ENCODE peak calls at places on chromosomes 3 and 15, in seven cellular contexts. One of them, this sample, is unnamed.

GRCh38 chr15:29008846-29009245 is 123.1 kb downstream of the APBA2 start:
- DNase-seq in cardiac fibroblast: no peak
- DNase-seq in body of pancreas: no peak
- DNase-seq in PC-3: no peak
- DNase-seq in CD8-positive, alpha-beta T cell: no peak
- DNase-seq in GM23338: no peak
- DNase-seq in coronary artery: peak; percentile 45
- DNase-seq in this sample: no peak

GRCh38 chr15:100043732-100044131 is 298.0 kb downstream of the ADAMTS17 start:
- DNase-seq in CD8-positive, alpha-beta T cell: no peak
- DNase-seq in PC-3: no peak
- DNase-seq in GM23338: no peak
- DNase-seq in cardiac fibroblast: no peak
- DNase-seq in body of pancreas: no peak
- DNase-seq in coronary artery: peak; percentile 31
- DNase-seq in this sample: no peak

GRCh38 chr3:97687734-97688133 is 76.8 kb upstream of the ARL6 start:
- DNase-seq in PC-3: peak; percentile 6
- DNase-seq in CD8-positive, alpha-beta T cell: no peak
- DNase-seq in cardiac fibroblast: no peak
- DNase-seq in GM23338: peak; percentile 75
- DNase-seq in body of pancreas: no peak
- DNase-seq in coronary artery: no peak
- DNase-seq in this sample: no peak

GRCh38 chr3:193884652-193885051 is 251.3 kb upstream of the HES1 start:
- DNase-seq in CD8-positive, alpha-beta T cell: no peak
- DNase-seq in GM23338: no peak
- DNase-seq in body of pancreas: no peak
- DNase-seq in cardiac fibroblast: no peak
- DNase-seq in PC-3: no peak
- DNase-seq in coronary artery: no peak
- DNase-seq in this sample: no peak

GRCh38 chr3:113111308-113111707 is 100.0 kb upstream of the BOC start:
- DNase-seq in PC-3: peak; percentile 68
- DNase-seq in CD8-positive, alpha-beta T cell: no peak
- DNase-seq in body of pancreas: no peak
- DNase-seq in GM23338: no peak
- DNase-seq in coronary artery: no peak
- DNase-seq in cardiac fibroblast: no peak
- DNase-seq in this sample: no peak

GRCh38 chr3:31629054-31629453 is 96.3 kb downstream of the STT3B start:
- DNase-seq in CD8-positive, alpha-beta T cell: no peak
- DNase-seq in GM23338: no peak
- DNase-seq in PC-3: no peak
- DNase-seq in coronary artery: no peak
- DNase-seq in cardiac fibroblast: no peak
- DNase-seq in body of pancreas: no peak
- DNase-seq in this sample: no peak

GRCh38 chr3:16768956-16769355 is 115.8 kb upstream of the PLCL2 start:
- DNase-seq in coronary artery: no peak
- DNase-seq in PC-3: peak; percentile 21
- DNase-seq in CD8-positive, alpha-beta T cell: no peak
- DNase-seq in body of pancreas: no peak
- DNase-seq in GM23338: peak; percentile 21
- DNase-seq in cardiac fibroblast: peak; percentile 42
- DNase-seq in this sample: no peak

GRCh38 chr3:124207873-124208473 is 216.0 kb upstream of the ROPN1 start:
- DNase-seq in cardiac fibroblast: no peak
- DNase-seq in PC-3: no peak
- DNase-seq in body of pancreas: no peak
- DNase-seq in coronary artery: no peak
- DNase-seq in GM23338: no peak
- DNase-seq in CD8-positive, alpha-beta T cell: no peak
- DNase-seq in this sample: no peak

GRCh38 chr3:149231876-149232275 is 10.2 kb upstream of the CP start:
- DNase-seq in GM23338: no peak
- DNase-seq in CD8-positive, alpha-beta T cell: no peak
- DNase-seq in coronary artery: no peak
- DNase-seq in body of pancreas: no peak
- DNase-seq in cardiac fibroblast: no peak
- DNase-seq in PC-3: no peak
- DNase-seq in this sample: no peak

GRCh38 chr3:187946031-187946691 is 200.9 kb upstream of the BCL6 start:
- DNase-seq in GM23338: no peak
- DNase-seq in body of pancreas: no peak
- DNase-seq in coronary artery: no peak
- DNase-seq in CD8-positive, alpha-beta T cell: no peak
- DNase-seq in cardiac fibroblast: peak; percentile 69
- DNase-seq in PC-3: no peak
- DNase-seq in this sample: no peak

GRCh38 chr15:56619881-56620280 is 113.4 kb downstream of the ZNF280D start:
- DNase-seq in GM23338: no peak
- DNase-seq in PC-3: no peak
- DNase-seq in body of pancreas: no peak
- DNase-seq in CD8-positive, alpha-beta T cell: no peak
- DNase-seq in coronary artery: no peak
- DNase-seq in cardiac fibroblast: no peak
- DNase-seq in this sample: no peak

GRCh38 chr3:187651282-187651681 is 18.9 kb downstream of the SST start:
- DNase-seq in CD8-positive, alpha-beta T cell: no peak
- DNase-seq in body of pancreas: no peak
- DNase-seq in GM23338: no peak
- DNase-seq in coronary artery: no peak
- DNase-seq in PC-3: no peak
- DNase-seq in cardiac fibroblast: no peak
- DNase-seq in this sample: no peak

GRCh38 chr15:70018646-70019600 is 78.8 kb downstream of the TLE3 start:
- DNase-seq in CD8-positive, alpha-beta T cell: no peak
- DNase-seq in cardiac fibroblast: no peak
- DNase-seq in GM23338: no peak
- DNase-seq in PC-3: no peak
- DNase-seq in coronary artery: no peak
- DNase-seq in body of pancreas: no peak
- DNase-seq in this sample: no peak

GRCh38 chr15:75640483-75641175 is 605 bp upstream of the IMP3 start:
- DNase-seq in body of pancreas: no peak
- DNase-seq in coronary artery: no peak
- DNase-seq in CD8-positive, alpha-beta T cell: peak; percentile 62
- DNase-seq in GM23338: peak; percentile 79
- DNase-seq in PC-3: peak; percentile 55
- DNase-seq in cardiac fibroblast: peak; percentile 53
- DNase-seq in this sample: no peak

GRCh38 chr3:57706462-57706861 is 13.6 kb upstream of the DENND6A start:
- DNase-seq in CD8-positive, alpha-beta T cell: no peak
- DNase-seq in body of pancreas: no peak
- DNase-seq in PC-3: peak; percentile 94
- DNase-seq in GM23338: no peak
- DNase-seq in cardiac fibroblast: peak; percentile 91
- DNase-seq in coronary artery: no peak
- DNase-seq in this sample: no peak

GRCh38 chr3:38601971-38602550 is 47.4 kb downstream of the SCN5A start:
- DNase-seq in cardiac fibroblast: no peak
- DNase-seq in PC-3: no peak
- DNase-seq in coronary artery: no peak
- DNase-seq in body of pancreas: no peak
- DNase-seq in CD8-positive, alpha-beta T cell: no peak
- DNase-seq in GM23338: no peak
- DNase-seq in this sample: no peak

GRCh38 chr3:21718161-21718765 is 32.7 kb downstream of the ZNF385D start:
- DNase-seq in body of pancreas: no peak
- DNase-seq in CD8-positive, alpha-beta T cell: no peak
- DNase-seq in cardiac fibroblast: peak; percentile 99
- DNase-seq in PC-3: peak; percentile 97
- DNase-seq in coronary artery: peak; percentile 74
- DNase-seq in GM23338: no peak
- DNase-seq in this sample: peak; percentile 28

GRCh38 chr3:161371441-161372320 is at the start of gene SPTSSB:
- DNase-seq in body of pancreas: peak; percentile 53
- DNase-seq in cardiac fibroblast: peak; percentile 18
- DNase-seq in GM23338: peak; percentile 91
- DNase-seq in CD8-positive, alpha-beta T cell: peak; percentile 54
- DNase-seq in PC-3: peak; percentile 96
- DNase-seq in coronary artery: no peak
- DNase-seq in this sample: no peak

GRCh38 chr15:100651253-100651652 is 48.9 kb downstream of the ASB7 start:
- DNase-seq in GM23338: no peak
- DNase-seq in cardiac fibroblast: peak; percentile 50
- DNase-seq in CD8-positive, alpha-beta T cell: no peak
- DNase-seq in coronary artery: no peak
- DNase-seq in PC-3: peak; percentile 16
- DNase-seq in body of pancreas: no peak
- DNase-seq in this sample: no peak

GRCh38 chr15:41695750-41696436 is 35.7 kb downstream of the MGA start:
- DNase-seq in CD8-positive, alpha-beta T cell: peak; percentile 41
- DNase-seq in cardiac fibroblast: peak; percentile 79
- DNase-seq in coronary artery: no peak
- DNase-seq in GM23338: peak; percentile 45
- DNase-seq in body of pancreas: no peak
- DNase-seq in PC-3: peak; percentile 68
- DNase-seq in this sample: no peak

GRCh38 chr3:42772670-42773408 is at the start of gene CCDC13:
- DNase-seq in PC-3: no peak
- DNase-seq in coronary artery: peak; percentile 98
- DNase-seq in cardiac fibroblast: peak; percentile 93
- DNase-seq in CD8-positive, alpha-beta T cell: peak; percentile 90
- DNase-seq in GM23338: peak; percentile 98
- DNase-seq in body of pancreas: peak; percentile 94
- DNase-seq in this sample: peak; percentile 85

GRCh38 chr3:156751461-156752025 is 74.6 kb upstream of the LEKR1 start:
- DNase-seq in PC-3: no peak
- DNase-seq in GM23338: peak; percentile 87
- DNase-seq in cardiac fibroblast: peak; percentile 82
- DNase-seq in body of pancreas: peak; percentile 12
- DNase-seq in CD8-positive, alpha-beta T cell: no peak
- DNase-seq in coronary artery: no peak
- DNase-seq in this sample: no peak

GRCh38 chr15:36004891-36005508 is 459.0 kb upstream of the DPH6 start:
- DNase-seq in CD8-positive, alpha-beta T cell: no peak
- DNase-seq in GM23338: no peak
- DNase-seq in cardiac fibroblast: no peak
- DNase-seq in coronary artery: no peak
- DNase-seq in body of pancreas: no peak
- DNase-seq in PC-3: no peak
- DNase-seq in this sample: no peak

GRCh38 chr3:126087552-126088175 is 3.7 kb upstream of the SLC41A3 start:
- DNase-seq in cardiac fibroblast: no peak
- DNase-seq in body of pancreas: no peak
- DNase-seq in coronary artery: no peak
- DNase-seq in CD8-positive, alpha-beta T cell: no peak
- DNase-seq in PC-3: no peak
- DNase-seq in GM23338: peak; percentile 56
- DNase-seq in this sample: no peak

GRCh38 chr3:123749716-123750115 is 134.4 kb downstream of the MYLK start:
- DNase-seq in PC-3: peak; percentile 65
- DNase-seq in cardiac fibroblast: peak; percentile 95
- DNase-seq in CD8-positive, alpha-beta T cell: no peak
- DNase-seq in body of pancreas: no peak
- DNase-seq in coronary artery: no peak
- DNase-seq in GM23338: no peak
- DNase-seq in this sample: no peak

DNA sequence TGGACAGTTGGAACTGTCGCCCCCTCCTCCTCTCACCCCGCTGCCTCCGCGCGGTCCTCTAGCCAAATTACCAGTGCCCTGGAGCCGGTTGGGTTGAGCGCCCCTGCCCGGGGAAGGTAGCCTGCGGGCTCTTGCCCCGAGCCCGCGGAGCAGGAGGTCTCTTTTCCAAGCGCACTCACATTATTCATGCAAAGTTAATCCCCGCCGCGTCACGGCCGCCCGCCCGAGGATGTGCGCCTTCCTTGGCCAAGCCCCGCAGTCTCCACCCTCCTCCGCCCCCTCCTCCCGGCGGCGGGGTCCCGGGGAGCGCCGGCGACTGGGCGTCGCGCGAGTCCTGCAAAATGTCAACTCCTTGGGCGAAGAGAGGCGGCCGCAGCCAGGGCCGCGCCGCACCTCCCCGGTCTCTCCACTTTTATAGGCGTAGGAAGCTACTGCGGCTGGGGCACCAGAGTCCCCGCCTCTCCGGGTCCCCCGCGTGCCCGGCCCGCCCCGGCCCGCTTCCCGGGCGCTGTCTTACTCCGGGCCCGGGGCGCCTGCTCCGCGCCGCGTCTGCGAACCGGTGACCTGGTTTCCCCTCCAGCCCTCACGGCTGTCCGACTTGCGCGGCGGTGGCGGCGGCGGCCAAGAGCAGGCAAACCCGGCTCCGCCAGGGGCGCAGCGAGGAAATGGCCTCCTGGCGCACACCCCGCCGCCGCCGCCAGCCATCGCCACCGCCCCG is at the start of gene THRB:
- DNase-seq in coronary artery: peak; percentile 87
- DNase-seq in body of pancreas: peak; percentile 77
- DNase-seq in PC-3: peak; percentile 72
- DNase-seq in GM23338: peak; percentile 79
- DNase-seq in CD8-positive, alpha-beta T cell: no peak
- DNase-seq in cardiac fibroblast: peak; percentile 52
- DNase-seq in this sample: peak; percentile 24
- TF ChIP-seq CTCF in coronary artery: no peak
- TF ChIP-seq CTCF in body of pancreas: peak; percentile 26
- TF ChIP-seq CTCF in PC-3: no peak
- TF ChIP-seq CTCF in GM23338: no peak
- TF ChIP-seq CTCF in CD8-positive, alpha-beta T cell: no peak
- TF ChIP-seq CTCF in cardiac fibroblast: peak; percentile 7
- TF ChIP-seq CTCF in this sample: peak; percentile 48

GRCh38 chr3:176469694-176470205 is 727.5 kb downstream of the TBL1XR1 start:
- DNase-seq in cardiac fibroblast: no peak
- DNase-seq in body of pancreas: no peak
- DNase-seq in coronary artery: no peak
- DNase-seq in CD8-positive, alpha-beta T cell: no peak
- DNase-seq in PC-3: peak; percentile 53
- DNase-seq in GM23338: peak; percentile 25
- DNase-seq in this sample: no peak
- H3K4me3 ChIP-seq in cardiac fibroblast: no peak overlapping the region
- H3K4me3 ChIP-seq in body of pancreas: no peak overlapping the region
- H3K4me3 ChIP-seq in coronary artery: no peak overlapping the region
- H3K4me3 ChIP-seq in CD8-positive, alpha-beta T cell: no peak overlapping the region
- H3K4me3 ChIP-seq in PC-3: no peak overlapping the region
- H3K4me3 ChIP-seq in GM23338: no peak overlapping the region
- H3K4me3 ChIP-seq in this sample: no peak overlapping the region

GRCh38 chr3:22729981-22730380 is 473.1 kb upstream of the UBE2E2 start:
- DNase-seq in body of pancreas: no peak
- DNase-seq in cardiac fibroblast: peak; percentile 18
- DNase-seq in GM23338: peak; percentile 14
- DNase-seq in CD8-positive, alpha-beta T cell: no peak
- DNase-seq in coronary artery: no peak
- DNase-seq in PC-3: peak; percentile 48
- DNase-seq in this sample: no peak
- TF ChIP-seq CTCF in body of pancreas: no peak
- TF ChIP-seq CTCF in cardiac fibroblast: no peak
- TF ChIP-seq CTCF in GM23338: peak; percentile 53
- TF ChIP-seq CTCF in CD8-positive, alpha-beta T cell: no peak
- TF ChIP-seq CTCF in coronary artery: no peak
- TF ChIP-seq CTCF in PC-3: peak; percentile 64
- TF ChIP-seq CTCF in this sample: no peak

DNA sequence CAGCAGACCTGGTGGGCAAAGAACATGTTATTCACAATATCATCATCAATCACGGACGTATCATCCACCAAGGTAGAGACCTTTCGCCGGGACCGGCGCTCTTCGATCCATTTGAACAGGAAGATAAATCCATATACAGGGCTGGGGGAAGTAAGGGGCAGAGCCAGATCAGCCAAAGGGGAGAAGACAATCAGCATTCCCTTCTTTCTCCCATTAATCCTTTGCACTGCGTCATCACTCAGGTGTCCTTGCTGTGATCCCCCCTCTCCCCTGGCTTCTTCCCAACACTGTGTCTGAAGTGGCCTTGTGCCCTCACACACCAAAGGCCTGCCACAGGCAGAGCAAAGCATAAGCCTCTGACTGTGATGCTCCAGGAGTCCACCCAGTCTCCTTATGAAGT is 36.4 kb downstream of the SEMA3G start:
- DNase-seq in CD8-positive, alpha-beta T cell: no peak
- DNase-seq in coronary artery: no peak
- DNase-seq in cardiac fibroblast: no peak
- DNase-seq in PC-3: no peak
- DNase-seq in GM23338: no peak
- DNase-seq in body of pancreas: no peak
- DNase-seq in this sample: no peak
- H3K4me3 ChIP-seq in CD8-positive, alpha-beta T cell: no peak overlapping the region
- H3K4me3 ChIP-seq in coronary artery: peak overlapping the region; percentile 100
- H3K4me3 ChIP-seq in cardiac fibroblast: no peak overlapping the region
- H3K4me3 ChIP-seq in PC-3: peak overlapping the region; percentile 99
- H3K4me3 ChIP-seq in GM23338: peak overlapping the region; percentile 94
- H3K4me3 ChIP-seq in body of pancreas: no peak overlapping the region
- H3K4me3 ChIP-seq in this sample: no peak overlapping the region